ENCODE peak calls at places on chromosome 15, in eight cellular contexts. F is anterior cingulate cortex; C is omental fat pad; J is stimulated activated CD8-positive, alpha-beta memory T cell treated with anti-CD3 and anti-CD28 coated beads, Interleukin-15, amount 100 ng/mL, for 4 hours; M is MM.1S; Z is pons; U is SW480; W is fibroblast of pulmonary artery. K is an unnamed sample.

GRCh38 chr15:99703603-99704443 is 29.4 kb downstream of the LYSMD4 start:
- DNase-seq in J (no peak), C (no peak), F (no peak), U (peak), M (peak), Z (peak), W (peak), K (no peak)

GRCh38 chr15:83446904-83447708 is at the start of gene SH3GL3:
- DNase-seq in J (no peak), W (peak), Z (peak), F (peak), C (peak), U (no peak), M (peak), K (peak)

GRCh38 chr15:40957041-40957555 is 3.8 kb downstream of the CHAC1 start:
- DNase-seq in W (no peak), Z (no peak), F (no peak), M (no peak), U (no peak), J (no peak), C (no peak), K (no peak)

GRCh38 chr15:48371550-48371949 is 40.3 kb downstream of the DUT start:
- DNase-seq in M (no peak), C (no peak), J (no peak), W (no peak), F (no peak), U (no peak), Z (no peak), K (no peak)

GRCh38 chr15:37041042-37041441 is 59.3 kb downstream of the MEIS2 start:
- DNase-seq in Z (no peak), W (no peak), F (no peak), M (no peak), J (no peak), U (no peak), C (no peak), K (no peak)

GRCh38 chr15:48076454-48076853 is 44.3 kb upstream of the SLC24A5 start:
- DNase-seq in W (no peak), C (no peak), M (no peak), U (no peak), Z (no peak), F (no peak), J (no peak), K (no peak)

GRCh38 chr15:40693904-40694705 is 869 bp upstream of the RAD51 start:
- DNase-seq in M (peak), Z (no peak), J (no peak), C (no peak), W (peak), U (no peak), F (no peak), K (peak)

GRCh38 chr15:60376677-60377095 is 21.1 kb downstream of the ANXA2 start:
- DNase-seq in U (peak), C (no peak), M (no peak), Z (no peak), J (no peak), W (no peak), F (no peak), K (no peak)

GRCh38 chr15:36291501-36291900 is 287.9 kb upstream of the CDIN1 start:
- DNase-seq in Z (no peak), F (no peak), J (no peak), W (no peak), U (no peak), M (no peak), C (no peak), K (no peak)